ENCODE peak calls at places on chromosome 9, in six cellular contexts. One of them, this sample, is unnamed.

GRCh38 chr9:22446950-22447606 is 454 bp downstream of the DMRTA1 start:
- DNase-seq in WERI-Rb-1: peak
- DNase-seq in CD4-positive, CD25-positive, alpha-beta regulatory T cell: peak
- DNase-seq in psoas muscle: peak
- DNase-seq in CD8-positive, alpha-beta T cell: no peak
- DNase-seq in CD8-positive, alpha-beta memory T cell: peak
- DNase-seq in this sample: no peak

GRCh38 chr9:86072393-86073016 is 26.9 kb downstream of the GOLM1 start:
- DNase-seq in WERI-Rb-1: no peak
- DNase-seq in CD4-positive, CD25-positive, alpha-beta regulatory T cell: no peak
- DNase-seq in psoas muscle: no peak
- DNase-seq in CD8-positive, alpha-beta T cell: no peak
- DNase-seq in CD8-positive, alpha-beta memory T cell: no peak
- DNase-seq in this sample: no peak

GRCh38 chr9:122334916-122335315 is 35.9 kb upstream of the PTGS1 start:
- DNase-seq in WERI-Rb-1: no peak
- DNase-seq in CD4-positive, CD25-positive, alpha-beta regulatory T cell: no peak
- DNase-seq in psoas muscle: no peak
- DNase-seq in CD8-positive, alpha-beta T cell: no peak
- DNase-seq in CD8-positive, alpha-beta memory T cell: no peak
- DNase-seq in this sample: no peak

GRCh38 chr9:109286571-109286977 is 34.3 kb downstream of the EPB41L4B start:
- DNase-seq in WERI-Rb-1: no peak
- DNase-seq in CD4-positive, CD25-positive, alpha-beta regulatory T cell: no peak
- DNase-seq in psoas muscle: no peak
- DNase-seq in CD8-positive, alpha-beta T cell: no peak
- DNase-seq in CD8-positive, alpha-beta memory T cell: no peak
- DNase-seq in this sample: no peak

GRCh38 chr9:93223241-93224180 is 39.6 kb downstream of the WNK2 start:
- DNase-seq in WERI-Rb-1: no peak
- DNase-seq in CD4-positive, CD25-positive, alpha-beta regulatory T cell: no peak
- DNase-seq in psoas muscle: peak
- DNase-seq in CD8-positive, alpha-beta T cell: no peak
- DNase-seq in CD8-positive, alpha-beta memory T cell: no peak
- DNase-seq in this sample: no peak

GRCh38 chr9:84597131-84597530 is 72.4 kb upstream of the NTRK2 start:
- DNase-seq in WERI-Rb-1: no peak
- DNase-seq in CD4-positive, CD25-positive, alpha-beta regulatory T cell: peak
- DNase-seq in psoas muscle: no peak
- DNase-seq in CD8-positive, alpha-beta T cell: no peak
- DNase-seq in CD8-positive, alpha-beta memory T cell: no peak
- DNase-seq in this sample: peak

GRCh38 chr9:126860077-126860756 is at the start of gene ZBTB34:
- DNase-seq in WERI-Rb-1: peak
- DNase-seq in CD4-positive, CD25-positive, alpha-beta regulatory T cell: peak
- DNase-seq in psoas muscle: peak
- DNase-seq in CD8-positive, alpha-beta T cell: peak
- DNase-seq in CD8-positive, alpha-beta memory T cell: peak
- DNase-seq in this sample: peak

GRCh38 chr9:112790231-112790774 is 39.7 kb downstream of the SNX30 start:
- DNase-seq in WERI-Rb-1: no peak
- DNase-seq in CD4-positive, CD25-positive, alpha-beta regulatory T cell: no peak
- DNase-seq in psoas muscle: no peak
- DNase-seq in CD8-positive, alpha-beta T cell: no peak
- DNase-seq in CD8-positive, alpha-beta memory T cell: no peak
- DNase-seq in this sample: no peak

GRCh38 chr9:107190031-107190935 is 92.8 kb upstream of the RAD23B start:
- DNase-seq in WERI-Rb-1: peak
- DNase-seq in CD4-positive, CD25-positive, alpha-beta regulatory T cell: no peak
- DNase-seq in psoas muscle: no peak
- DNase-seq in CD8-positive, alpha-beta T cell: no peak
- DNase-seq in CD8-positive, alpha-beta memory T cell: no peak
- DNase-seq in this sample: no peak

GRCh38 chr9:22413884-22414283 is 32.7 kb upstream of the DMRTA1 start:
- DNase-seq in WERI-Rb-1: no peak
- DNase-seq in CD4-positive, CD25-positive, alpha-beta regulatory T cell: no peak
- DNase-seq in psoas muscle: no peak
- DNase-seq in CD8-positive, alpha-beta T cell: no peak
- DNase-seq in CD8-positive, alpha-beta memory T cell: no peak
- DNase-seq in this sample: no peak

GRCh38 chr9:137205126-137206069 is at the start of the genes NDOR1 and TMEM203:
- DNase-seq in WERI-Rb-1: peak
- DNase-seq in CD4-positive, CD25-positive, alpha-beta regulatory T cell: peak
- DNase-seq in psoas muscle: peak
- DNase-seq in CD8-positive, alpha-beta T cell: peak
- DNase-seq in CD8-positive, alpha-beta memory T cell: peak
- DNase-seq in this sample: peak

GRCh38 chr9:72601595-72601994 is 80.2 kb downstream of the TMC1 start:
- DNase-seq in WERI-Rb-1: no peak
- DNase-seq in CD4-positive, CD25-positive, alpha-beta regulatory T cell: no peak
- DNase-seq in psoas muscle: no peak
- DNase-seq in CD8-positive, alpha-beta T cell: no peak
- DNase-seq in CD8-positive, alpha-beta memory T cell: no peak
- DNase-seq in this sample: no peak

GRCh38 chr9:128987800-128988199 is 40.3 kb downstream of the NUP188 start:
- DNase-seq in WERI-Rb-1: no peak
- DNase-seq in CD4-positive, CD25-positive, alpha-beta regulatory T cell: no peak
- DNase-seq in psoas muscle: peak
- DNase-seq in CD8-positive, alpha-beta T cell: no peak
- DNase-seq in CD8-positive, alpha-beta memory T cell: no peak
- DNase-seq in this sample: no peak

GRCh38 chr9:8732367-8733075 is 932.9 kb upstream of the DMAC1 start:
- DNase-seq in WERI-Rb-1: no peak
- DNase-seq in CD4-positive, CD25-positive, alpha-beta regulatory T cell: no peak
- DNase-seq in psoas muscle: no peak
- DNase-seq in CD8-positive, alpha-beta T cell: no peak
- DNase-seq in CD8-positive, alpha-beta memory T cell: no peak
- DNase-seq in this sample: no peak

GRCh38 chr9:85897853-85898252 is 43.1 kb upstream of the NAA35 start:
- DNase-seq in WERI-Rb-1: no peak
- DNase-seq in CD4-positive, CD25-positive, alpha-beta regulatory T cell: no peak
- DNase-seq in psoas muscle: no peak
- DNase-seq in CD8-positive, alpha-beta T cell: no peak
- DNase-seq in CD8-positive, alpha-beta memory T cell: no peak
- DNase-seq in this sample: peak

GRCh38 chr9:33468215-33468730 is 5.5 kb downstream of the NOL6 start:
- DNase-seq in WERI-Rb-1: no peak
- DNase-seq in CD4-positive, CD25-positive, alpha-beta regulatory T cell: no peak
- DNase-seq in psoas muscle: peak
- DNase-seq in CD8-positive, alpha-beta T cell: no peak
- DNase-seq in CD8-positive, alpha-beta memory T cell: no peak
- DNase-seq in this sample: no peak

GRCh38 chr9:135973276-135974219 is 12.4 kb upstream of the UBAC1 start:
- DNase-seq in WERI-Rb-1: no peak
- DNase-seq in CD4-positive, CD25-positive, alpha-beta regulatory T cell: no peak
- DNase-seq in psoas muscle: no peak
- DNase-seq in CD8-positive, alpha-beta T cell: no peak
- DNase-seq in CD8-positive, alpha-beta memory T cell: no peak
- DNase-seq in this sample: no peak

GRCh38 chr9:122374885-122375420 is 4.1 kb downstream of the PTGS1 start:
- DNase-seq in WERI-Rb-1: peak
- DNase-seq in CD4-positive, CD25-positive, alpha-beta regulatory T cell: no peak
- DNase-seq in psoas muscle: peak
- DNase-seq in CD8-positive, alpha-beta T cell: no peak
- DNase-seq in CD8-positive, alpha-beta memory T cell: no peak
- DNase-seq in this sample: no peak

GRCh38 chr9:127360829-127361228 is 36.1 kb upstream of the SLC2A8 start:
- DNase-seq in WERI-Rb-1: peak
- DNase-seq in CD4-positive, CD25-positive, alpha-beta regulatory T cell: no peak
- DNase-seq in psoas muscle: no peak
- DNase-seq in CD8-positive, alpha-beta T cell: no peak
- DNase-seq in CD8-positive, alpha-beta memory T cell: no peak
- DNase-seq in this sample: no peak

GRCh38 chr9:76135902-76136301 is 245.4 kb downstream of the PCSK5 start:
- DNase-seq in WERI-Rb-1: no peak
- DNase-seq in CD4-positive, CD25-positive, alpha-beta regulatory T cell: no peak
- DNase-seq in psoas muscle: no peak
- DNase-seq in CD8-positive, alpha-beta T cell: no peak
- DNase-seq in CD8-positive, alpha-beta memory T cell: no peak
- DNase-seq in this sample: no peak

GRCh38 chr9:89810434-89810833 is 205.6 kb downstream of the GADD45G start:
- DNase-seq in WERI-Rb-1: no peak
- DNase-seq in CD4-positive, CD25-positive, alpha-beta regulatory T cell: no peak
- DNase-seq in psoas muscle: no peak
- DNase-seq in CD8-positive, alpha-beta T cell: no peak
- DNase-seq in CD8-positive, alpha-beta memory T cell: no peak
- DNase-seq in this sample: no peak

GRCh38 chr9:132235894-132236661 is 74.2 kb downstream of the NTNG2 start:
- DNase-seq in WERI-Rb-1: peak
- DNase-seq in CD4-positive, CD25-positive, alpha-beta regulatory T cell: peak
- DNase-seq in psoas muscle: peak
- DNase-seq in CD8-positive, alpha-beta T cell: peak
- DNase-seq in CD8-positive, alpha-beta memory T cell: peak
- DNase-seq in this sample: peak

GRCh38 chr9:127167560-127168326 is 45.3 kb upstream of the ANGPTL2 start:
- DNase-seq in WERI-Rb-1: no peak
- DNase-seq in CD4-positive, CD25-positive, alpha-beta regulatory T cell: no peak
- DNase-seq in psoas muscle: no peak
- DNase-seq in CD8-positive, alpha-beta T cell: no peak
- DNase-seq in CD8-positive, alpha-beta memory T cell: no peak
- DNase-seq in this sample: no peak

GRCh38 chr9:133349965-133350624 is 2.1 kb downstream of the RPL7A start:
- DNase-seq in WERI-Rb-1: no peak
- DNase-seq in CD4-positive, CD25-positive, alpha-beta regulatory T cell: no peak
- DNase-seq in psoas muscle: no peak
- DNase-seq in CD8-positive, alpha-beta T cell: no peak
- DNase-seq in CD8-positive, alpha-beta memory T cell: no peak
- DNase-seq in this sample: no peak
- H3K4me3 ChIP-seq in WERI-Rb-1: no peak
- H3K4me3 ChIP-seq in CD4-positive, CD25-positive, alpha-beta regulatory T cell: no peak
- H3K4me3 ChIP-seq in psoas muscle: peak
- H3K4me3 ChIP-seq in CD8-positive, alpha-beta T cell: no peak
- H3K4me3 ChIP-seq in CD8-positive, alpha-beta memory T cell: no peak
- H3K4me3 ChIP-seq in this sample: peak

GRCh38 chr9:120902286-120902685 is 24.3 kb downstream of the TRAF1 start:
- DNase-seq in WERI-Rb-1: no peak
- DNase-seq in CD4-positive, CD25-positive, alpha-beta regulatory T cell: no peak
- DNase-seq in psoas muscle: no peak
- DNase-seq in CD8-positive, alpha-beta T cell: no peak
- DNase-seq in CD8-positive, alpha-beta memory T cell: no peak
- DNase-seq in this sample: no peak

GRCh38 chr9:120899490-120900037 is 22.6 kb upstream of the PHF19 start:
- DNase-seq in WERI-Rb-1: no peak
- DNase-seq in CD4-positive, CD25-positive, alpha-beta regulatory T cell: no peak
- DNase-seq in psoas muscle: no peak
- DNase-seq in CD8-positive, alpha-beta T cell: no peak
- DNase-seq in CD8-positive, alpha-beta memory T cell: no peak
- DNase-seq in this sample: no peak

GRCh38 chr9:120900821-120901220 is 23.8 kb upstream of the PHF19 start:
- DNase-seq in WERI-Rb-1: no peak
- DNase-seq in CD4-positive, CD25-positive, alpha-beta regulatory T cell: no peak
- DNase-seq in psoas muscle: no peak
- DNase-seq in CD8-positive, alpha-beta T cell: no peak
- DNase-seq in CD8-positive, alpha-beta memory T cell: no peak
- DNase-seq in this sample: no peak

GRCh38 chr9:120902824-120903608 is 23.6 kb downstream of the TRAF1 start:
- DNase-seq in WERI-Rb-1: peak
- DNase-seq in CD4-positive, CD25-positive, alpha-beta regulatory T cell: no peak
- DNase-seq in psoas muscle: no peak
- DNase-seq in CD8-positive, alpha-beta T cell: no peak
- DNase-seq in CD8-positive, alpha-beta memory T cell: no peak
- DNase-seq in this sample: no peak

GRCh38 chr9:120901704-120902103 is 24.7 kb upstream of the PHF19 start:
- DNase-seq in WERI-Rb-1: peak
- DNase-seq in CD4-positive, CD25-positive, alpha-beta regulatory T cell: no peak
- DNase-seq in psoas muscle: no peak
- DNase-seq in CD8-positive, alpha-beta T cell: no peak
- DNase-seq in CD8-positive, alpha-beta memory T cell: no peak
- DNase-seq in this sample: no peak
- H3K4me3 ChIP-seq in WERI-Rb-1: no peak
- H3K4me3 ChIP-seq in CD4-positive, CD25-positive, alpha-beta regulatory T cell: no peak
- H3K4me3 ChIP-seq in psoas muscle: no peak
- H3K4me3 ChIP-seq in CD8-positive, alpha-beta T cell: no peak
- H3K4me3 ChIP-seq in CD8-positive, alpha-beta memory T cell: no peak
- H3K4me3 ChIP-seq in this sample: no peak

GRCh38 chr9:96020300-96020821 is 144.9 kb downstream of the ERCC6L2 start:
- DNase-seq in WERI-Rb-1: no peak
- DNase-seq in CD4-positive, CD25-positive, alpha-beta regulatory T cell: no peak
- DNase-seq in psoas muscle: no peak
- DNase-seq in CD8-positive, alpha-beta T cell: no peak
- DNase-seq in CD8-positive, alpha-beta memory T cell: no peak
- DNase-seq in this sample: no peak
- H3K4me3 ChIP-seq in WERI-Rb-1: peak
- H3K4me3 ChIP-seq in CD4-positive, CD25-positive, alpha-beta regulatory T cell: peak
- H3K4me3 ChIP-seq in psoas muscle: peak
- H3K4me3 ChIP-seq in CD8-positive, alpha-beta T cell: peak
- H3K4me3 ChIP-seq in CD8-positive, alpha-beta memory T cell: peak
- H3K4me3 ChIP-seq in this sample: no peak

GRCh38 chr9:5186416-5187169 is 1.2 kb upstream of the INSL6 start:
- DNase-seq in WERI-Rb-1: peak
- DNase-seq in CD4-positive, CD25-positive, alpha-beta regulatory T cell: peak
- DNase-seq in psoas muscle: no peak
- DNase-seq in CD8-positive, alpha-beta T cell: peak
- DNase-seq in CD8-positive, alpha-beta memory T cell: peak
- DNase-seq in this sample: peak
- H3K4me3 ChIP-seq in WERI-Rb-1: no peak
- H3K4me3 ChIP-seq in CD4-positive, CD25-positive, alpha-beta regulatory T cell: no peak
- H3K4me3 ChIP-seq in psoas muscle: no peak
- H3K4me3 ChIP-seq in CD8-positive, alpha-beta T cell: no peak
- H3K4me3 ChIP-seq in CD8-positive, alpha-beta memory T cell: no peak
- H3K4me3 ChIP-seq in this sample: no peak

DNA sequence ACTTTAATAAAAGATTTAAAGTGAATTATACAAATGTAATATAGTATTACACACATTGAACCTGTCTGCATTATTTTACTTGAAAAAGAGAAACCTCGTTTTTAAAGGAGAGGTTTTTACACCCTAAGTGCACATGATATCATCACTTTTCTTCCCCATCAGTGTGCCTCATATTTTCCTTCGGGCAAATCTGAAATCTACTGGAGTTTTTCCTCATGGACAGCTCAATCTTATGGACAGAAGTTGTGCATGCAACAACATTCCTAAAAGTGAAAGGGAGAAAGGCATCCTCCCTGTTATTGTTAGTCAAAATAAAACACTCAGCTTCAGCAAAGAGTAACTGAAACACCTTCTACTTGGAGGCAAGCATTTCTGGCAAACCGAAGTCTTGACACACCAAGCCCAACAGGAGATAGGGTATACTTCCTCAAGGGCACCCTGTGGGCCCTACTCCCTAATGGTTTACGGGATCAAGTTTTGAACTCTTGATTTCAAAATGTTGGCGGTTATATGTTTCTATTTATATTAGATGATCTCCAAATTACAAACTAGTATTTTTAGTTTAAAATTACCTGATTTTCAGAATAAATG is 217.9 kb downstream of the BNC2 start:
- DNase-seq in WERI-Rb-1: no peak
- DNase-seq in CD4-positive, CD25-positive, alpha-beta regulatory T cell: no peak
- DNase-seq in psoas muscle: no peak
- DNase-seq in CD8-positive, alpha-beta T cell: no peak
- DNase-seq in CD8-positive, alpha-beta memory T cell: no peak
- DNase-seq in this sample: no peak
- H3K4me3 ChIP-seq in WERI-Rb-1: no peak
- H3K4me3 ChIP-seq in CD4-positive, CD25-positive, alpha-beta regulatory T cell: no peak
- H3K4me3 ChIP-seq in psoas muscle: no peak
- H3K4me3 ChIP-seq in CD8-positive, alpha-beta T cell: no peak
- H3K4me3 ChIP-seq in CD8-positive, alpha-beta memory T cell: no peak
- H3K4me3 ChIP-seq in this sample: no peak

GRCh38 chr9:124795881-124796415 is 19.0 kb downstream of the OLFML2A start:
- DNase-seq in WERI-Rb-1: no peak
- DNase-seq in CD4-positive, CD25-positive, alpha-beta regulatory T cell: no peak
- DNase-seq in psoas muscle: no peak
- DNase-seq in CD8-positive, alpha-beta T cell: no peak
- DNase-seq in CD8-positive, alpha-beta memory T cell: no peak
- DNase-seq in this sample: no peak
- H3K4me3 ChIP-seq in WERI-Rb-1: no peak
- H3K4me3 ChIP-seq in CD4-positive, CD25-positive, alpha-beta regulatory T cell: no peak
- H3K4me3 ChIP-seq in psoas muscle: no peak
- H3K4me3 ChIP-seq in CD8-positive, alpha-beta T cell: no peak
- H3K4me3 ChIP-seq in CD8-positive, alpha-beta memory T cell: no peak
- H3K4me3 ChIP-seq in this sample: no peak

GRCh38 chr9:134843740-134844139 is 36.9 kb upstream of the FCN2 start:
- DNase-seq in WERI-Rb-1: no peak
- DNase-seq in CD4-positive, CD25-positive, alpha-beta regulatory T cell: no peak
- DNase-seq in psoas muscle: no peak
- DNase-seq in CD8-positive, alpha-beta T cell: no peak
- DNase-seq in CD8-positive, alpha-beta memory T cell: no peak
- DNase-seq in this sample: no peak
- H3K4me3 ChIP-seq in WERI-Rb-1: no peak
- H3K4me3 ChIP-seq in CD4-positive, CD25-positive, alpha-beta regulatory T cell: no peak
- H3K4me3 ChIP-seq in psoas muscle: no peak
- H3K4me3 ChIP-seq in CD8-positive, alpha-beta T cell: no peak
- H3K4me3 ChIP-seq in CD8-positive, alpha-beta memory T cell: no peak
- H3K4me3 ChIP-seq in this sample: no peak

This sample was measured in Jurkat, Clone E6-1.